ENCODE peak calls at places on chromosome 21, in eight cellular contexts. Y, K, N, V, W, S, T and B are unnamed samples.

GRCh38 chr21:26840912-26841311 is 4.3 kb downstream of the ADAMTS1 start:
- DNase-seq in S (no peak), K (peak; percentile 44), V (peak; percentile 56), Y (peak; percentile 76), N (no peak), T (no peak), W (no peak), B (no peak)

GRCh38 chr21:25501996-25502665 is 105.2 kb downstream of the MRPL39 start:
- DNase-seq in V (no peak), Y (no peak), N (no peak), K (no peak), W (no peak), T (no peak), S (no peak), B (no peak)

GRCh38 chr21:14825405-14826032 is 239.3 kb downstream of the NRIP1 start:
- DNase-seq in K (no peak), T (no peak), W (no peak), Y (no peak), V (no peak), S (no peak), N (no peak), B (no peak)

GRCh38 chr21:18617291-18617690 is 213.7 kb upstream of the TMPRSS15 start:
- DNase-seq in T (no peak), S (no peak), W (no peak), Y (no peak), K (no peak), V (no peak), N (no peak), B (no peak)

GRCh38 chr21:32529679-32530078 is 55.6 kb downstream of the TCP10L start:
- DNase-seq in K (no peak), V (no peak), T (no peak), N (no peak), Y (no peak), W (no peak), S (no peak), B (no peak)

GRCh38 chr21:33039542-33039941 is 13.8 kb downstream of the OLIG2 start:
- DNase-seq in K (no peak), Y (no peak), V (no peak), S (no peak), W (peak; percentile 87), T (no peak), N (no peak), B (no peak)

GRCh38 chr21:24941316-24942185 is 665.7 kb downstream of the MRPL39 start:
- DNase-seq in V (no peak), T (no peak), Y (no peak), S (no peak), N (no peak), W (no peak), K (peak; percentile 12), B (peak; percentile 27)

GRCh38 chr21:15617968-15618367 is 111.8 kb upstream of the USP25 start:
- DNase-seq in N (no peak), W (no peak), V (no peak), Y (peak; percentile 21), S (no peak), K (no peak), T (no peak), B (no peak)

GRCh38 chr21:15397258-15397657 is 332.5 kb upstream of the NRIP1 start:
- DNase-seq in K (no peak), N (no peak), Y (no peak), S (no peak), V (no peak), T (no peak), W (no peak), B (no peak)

GRCh38 chr21:14841511-14842472 is 223.0 kb downstream of the NRIP1 start:
- DNase-seq in K (no peak), V (no peak), Y (no peak), S (no peak), T (no peak), W (no peak), N (no peak), B (no peak)

GRCh38 chr21:29825936-29826335 is 113.9 kb downstream of the GRIK1 start:
- DNase-seq in K (no peak), V (no peak), Y (no peak), W (no peak), N (no peak), T (no peak), S (no peak), B (no peak)

GRCh38 chr21:16072176-16072575 is 342.4 kb downstream of the USP25 start:
- DNase-seq in Y (no peak), S (no peak), W (no peak), N (no peak), T (no peak), V (no peak), K (no peak), B (no peak)

GRCh38 chr21:25428537-25428936 is 178.7 kb downstream of the MRPL39 start:
- DNase-seq in T (no peak), K (no peak), V (no peak), N (no peak), W (no peak), S (no peak), Y (peak; percentile 5), B (no peak)

GRCh38 chr21:43604505-43605204 is 54.6 kb downstream of the HSF2BP start:
- DNase-seq in W (no peak), S (no peak), K (no peak), T (no peak), V (no peak), Y (no peak), N (no peak), B (no peak)

GRCh38 chr21:36507397-36508018 is 27.6 kb upstream of the CLDN14 start:
- DNase-seq in V (no peak), Y (peak; percentile 38), W (no peak), T (no peak), N (no peak), S (no peak), K (no peak), B (no peak)

DNA sequence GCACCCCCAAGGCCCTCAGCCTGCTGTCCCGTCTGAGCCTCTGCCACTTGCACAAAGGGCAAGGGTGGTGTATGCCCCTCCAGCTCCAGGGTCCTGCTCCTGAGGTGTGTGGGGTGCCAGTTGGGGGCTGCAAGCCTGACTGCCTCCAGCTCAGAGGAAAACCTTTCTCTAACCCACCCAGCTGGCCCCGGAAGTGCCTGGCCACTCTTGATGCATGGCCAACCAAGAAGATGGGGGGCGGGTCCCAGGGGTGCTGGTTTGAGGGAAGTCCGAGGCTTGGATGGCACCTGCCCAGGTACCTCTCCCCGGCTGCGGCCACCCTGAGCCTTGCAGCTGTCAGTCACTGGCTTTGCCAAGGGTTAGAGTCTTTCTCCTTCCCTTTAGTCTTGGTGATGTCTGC is 112.6 kb upstream of the TMPRSS2 start:
- DNase-seq in W (no peak), Y (no peak), T (no peak), S (no peak), N (no peak), K (no peak), V (no peak), B (no peak)
- H3K27me3 ChIP-seq in W (no peaks in the 10 kb centered on the region), Y (peaks cover 7% of the 10 kb centered on the region), T (no peaks in the 10 kb centered on the region), S (no peaks in the 10 kb centered on the region), N (no peaks in the 10 kb centered on the region), K (no peaks in the 10 kb centered on the region), V (no peaks in the 10 kb centered on the region), B (no peaks in the 10 kb centered on the region)

DNA sequence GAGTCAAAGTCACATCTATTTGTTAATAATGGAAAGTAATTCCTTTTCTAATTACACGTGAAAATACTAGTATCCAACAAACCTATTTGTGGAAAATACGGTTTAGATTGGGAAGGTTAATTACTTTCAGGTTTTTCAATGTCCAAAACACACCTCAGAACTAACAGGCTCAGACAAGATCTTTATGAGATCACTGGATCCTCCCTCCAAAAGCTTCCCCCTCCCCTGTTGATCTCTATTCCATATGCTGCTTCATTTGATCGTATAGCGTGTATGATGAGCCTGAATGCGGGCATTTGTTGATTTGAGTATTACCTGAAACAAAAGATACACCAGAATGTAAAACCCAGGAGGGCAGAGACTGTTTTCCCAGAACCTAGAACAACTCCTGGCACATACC is 26.5 kb downstream of the ERG start:
- DNase-seq in Y (no peak), N (no peak), T (no peak), V (no peak), W (no peak), S (no peak), K (no peak), B (no peak)
- H3K4me3 ChIP-seq in Y (no peak overlapping the region), N (no peak overlapping the region), T (no peak overlapping the region), V (no peak overlapping the region), W (no peak overlapping the region), S (no peak overlapping the region), K (no peak overlapping the region), B (no peak overlapping the region)

GRCh38 chr21:45223236-45223992 is 64.3 kb downstream of the POFUT2 start:
- DNase-seq in N (no peak), V (no peak), S (no peak), K (no peak), W (no peak), Y (no peak), T (no peak), B (no peak)

GRCh38 chr21:45226540-45227326 is 61.0 kb downstream of the POFUT2 start:
- DNase-seq in Y (peak; percentile 44), N (no peak), T (no peak), V (no peak), S (no peak), K (no peak), W (no peak), B (no peak)

GRCh38 chr21:45224189-45224938 is 63.3 kb downstream of the POFUT2 start:
- DNase-seq in N (peak; percentile 38), K (no peak), T (no peak), Y (peak; percentile 52), W (no peak), V (no peak), S (no peak), B (no peak)

GRCh38 chr21:45225741-45226327 is 61.9 kb downstream of the POFUT2 start:
- DNase-seq in T (no peak), K (no peak), S (no peak), Y (no peak), W (no peak), N (no peak), V (no peak), B (no peak)

GRCh38 chr21:45225041-45225740 is 62.5 kb downstream of the POFUT2 start:
- DNase-seq in Y (no peak), N (no peak), K (no peak), W (no peak), T (no peak), S (no peak), V (no peak), B (no peak)
- H3K27me3 ChIP-seq in Y (no peaks in the 10 kb centered on the region), N (no peaks in the 10 kb centered on the region), K (no peaks in the 10 kb centered on the region), W (no peaks in the 10 kb centered on the region), T (no peaks in the 10 kb centered on the region), S (no peaks in the 10 kb centered on the region), V (no peaks in the 10 kb centered on the region), B (no peaks in the 10 kb centered on the region)

DNA sequence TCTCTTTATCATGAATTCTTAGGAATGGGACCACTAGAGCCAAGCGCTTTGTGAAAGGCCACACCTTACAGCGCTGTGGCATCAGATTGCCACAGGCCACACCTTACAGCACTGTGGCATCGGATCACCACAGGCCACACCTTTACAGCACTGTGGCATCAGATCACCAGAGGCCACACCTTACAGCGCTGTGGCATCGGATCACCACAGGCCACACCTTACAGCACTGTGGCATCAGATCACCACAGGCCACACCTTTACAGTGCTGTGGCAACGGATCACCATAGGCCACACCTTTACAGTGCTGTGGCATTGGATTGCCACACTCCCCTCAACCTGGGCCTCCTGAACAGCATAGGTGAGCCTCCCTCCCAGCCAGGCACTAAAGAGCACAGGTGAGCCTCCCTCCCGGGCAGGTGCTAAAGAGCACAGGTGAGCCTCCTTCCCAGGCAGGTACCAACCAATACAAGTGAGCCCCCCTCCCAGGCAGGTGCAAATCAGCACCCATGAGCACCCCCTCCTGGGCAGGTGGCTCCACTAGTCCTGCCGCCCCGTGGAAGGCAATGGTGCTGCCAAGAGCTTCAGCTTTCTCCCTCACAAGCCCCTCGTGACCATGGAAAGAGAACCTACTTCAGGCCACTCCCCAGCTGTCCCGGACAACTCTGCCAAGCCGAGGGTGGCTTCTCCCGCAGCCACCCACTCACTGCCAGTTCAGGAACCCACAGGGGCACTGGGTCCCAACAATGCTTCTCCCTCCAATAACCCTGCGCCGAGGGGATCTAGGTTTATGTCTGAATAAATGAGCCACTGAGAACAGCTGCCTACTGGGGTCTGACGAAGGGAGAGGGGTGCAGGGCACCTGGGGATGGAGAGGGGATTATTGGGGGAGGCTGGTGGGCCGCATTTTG is 46.7 kb downstream of the PRDM15 start:
- DNase-seq in S (no peak), T (no peak), Y (no peak), W (peak; percentile 11), K (no peak), N (no peak), V (no peak), B (no peak)
- H3K4me3 ChIP-seq in S (no peak overlapping the region), T (no peak overlapping the region), Y (no peak overlapping the region), W (no peak overlapping the region), K (no peak overlapping the region), N (no peak overlapping the region), V (no peak overlapping the region), B (no peak overlapping the region)